ENCODE peak calls at places on chromosomes 11 and 22, in ten cellular contexts. One of them, this sample, is unnamed.

GRCh38 chr11:45933846-45934579 is 11.6 kb downstream of the LARGE2 start:
- DNase-seq in activated CD4-positive, alpha-beta T cell treated with anti-CD3 and anti-CD28 coated beads, Interleukin-2, amount 50 U/mL, for 1 hour: no peak
- DNase-seq in cardiac muscle cell: no peak
- DNase-seq in uterus: no peak
- DNase-seq in naive thymus-derived CD8-positive, alpha-beta T cell: peak
- DNase-seq in BJ: no peak
- DNase-seq in naive thymus-derived CD4-positive, alpha-beta T cell: no peak
- DNase-seq in kidney tubule cell: no peak
- DNase-seq in NCI-H460: no peak
- DNase-seq in DMS153: no peak
- DNase-seq in this sample: no peak

GRCh38 chr22:38406617-38407016 is 48.4 kb downstream of the KCNJ4 start:
- DNase-seq in naive thymus-derived CD8-positive, alpha-beta T cell: no peak
- DNase-seq in DMS153: no peak
- DNase-seq in uterus: no peak
- DNase-seq in cardiac muscle cell: no peak
- DNase-seq in kidney tubule cell: no peak
- DNase-seq in activated CD4-positive, alpha-beta T cell treated with anti-CD3 and anti-CD28 coated beads, Interleukin-2, amount 50 U/mL, for 1 hour: no peak
- DNase-seq in naive thymus-derived CD4-positive, alpha-beta T cell: no peak
- DNase-seq in NCI-H460: no peak
- DNase-seq in BJ: no peak
- DNase-seq in this sample: no peak

GRCh38 chr11:65491163-65491465 is 7.7 kb upstream of the MALAT1 start:
- DNase-seq in uterus: no peak
- DNase-seq in BJ: no peak
- DNase-seq in activated CD4-positive, alpha-beta T cell treated with anti-CD3 and anti-CD28 coated beads, Interleukin-2, amount 50 U/mL, for 1 hour: no peak
- DNase-seq in DMS153: no peak
- DNase-seq in cardiac muscle cell: no peak
- DNase-seq in NCI-H460: no peak
- DNase-seq in naive thymus-derived CD4-positive, alpha-beta T cell: no peak
- DNase-seq in kidney tubule cell: peak
- DNase-seq in naive thymus-derived CD8-positive, alpha-beta T cell: no peak
- DNase-seq in this sample: no peak

GRCh38 chr11:9535189-9535781 is 38.2 kb upstream of the WEE1 start:
- DNase-seq in naive thymus-derived CD4-positive, alpha-beta T cell: peak
- DNase-seq in naive thymus-derived CD8-positive, alpha-beta T cell: peak
- DNase-seq in BJ: peak
- DNase-seq in NCI-H460: peak
- DNase-seq in uterus: peak
- DNase-seq in activated CD4-positive, alpha-beta T cell treated with anti-CD3 and anti-CD28 coated beads, Interleukin-2, amount 50 U/mL, for 1 hour: peak
- DNase-seq in cardiac muscle cell: peak
- DNase-seq in DMS153: no peak
- DNase-seq in kidney tubule cell: peak
- DNase-seq in this sample: no peak

GRCh38 chr11:73236879-73237278 is 18.8 kb downstream of the P2RY2 start:
- DNase-seq in naive thymus-derived CD4-positive, alpha-beta T cell: no peak
- DNase-seq in DMS153: no peak
- DNase-seq in kidney tubule cell: peak
- DNase-seq in BJ: no peak
- DNase-seq in naive thymus-derived CD8-positive, alpha-beta T cell: no peak
- DNase-seq in cardiac muscle cell: peak
- DNase-seq in activated CD4-positive, alpha-beta T cell treated with anti-CD3 and anti-CD28 coated beads, Interleukin-2, amount 50 U/mL, for 1 hour: peak
- DNase-seq in NCI-H460: peak
- DNase-seq in uterus: no peak
- DNase-seq in this sample: no peak

GRCh38 chr11:68200639-68201038 is 12.5 kb downstream of the KMT5B start:
- DNase-seq in BJ: peak
- DNase-seq in naive thymus-derived CD4-positive, alpha-beta T cell: no peak
- DNase-seq in activated CD4-positive, alpha-beta T cell treated with anti-CD3 and anti-CD28 coated beads, Interleukin-2, amount 50 U/mL, for 1 hour: no peak
- DNase-seq in uterus: no peak
- DNase-seq in cardiac muscle cell: no peak
- DNase-seq in naive thymus-derived CD8-positive, alpha-beta T cell: no peak
- DNase-seq in DMS153: no peak
- DNase-seq in NCI-H460: no peak
- DNase-seq in kidney tubule cell: no peak
- DNase-seq in this sample: no peak

GRCh38 chr22:44364750-44365118 is 52.0 kb upstream of the SHISAL1 start:
- DNase-seq in NCI-H460: no peak
- DNase-seq in naive thymus-derived CD8-positive, alpha-beta T cell: no peak
- DNase-seq in kidney tubule cell: no peak
- DNase-seq in activated CD4-positive, alpha-beta T cell treated with anti-CD3 and anti-CD28 coated beads, Interleukin-2, amount 50 U/mL, for 1 hour: no peak
- DNase-seq in BJ: no peak
- DNase-seq in DMS153: no peak
- DNase-seq in uterus: no peak
- DNase-seq in naive thymus-derived CD4-positive, alpha-beta T cell: no peak
- DNase-seq in cardiac muscle cell: no peak
- DNase-seq in this sample: no peak

GRCh38 chr11:44446341-44446712 is 119.1 kb upstream of the CD82 start:
- DNase-seq in NCI-H460: no peak
- DNase-seq in naive thymus-derived CD4-positive, alpha-beta T cell: no peak
- DNase-seq in naive thymus-derived CD8-positive, alpha-beta T cell: no peak
- DNase-seq in kidney tubule cell: no peak
- DNase-seq in BJ: no peak
- DNase-seq in DMS153: no peak
- DNase-seq in cardiac muscle cell: no peak
- DNase-seq in uterus: no peak
- DNase-seq in activated CD4-positive, alpha-beta T cell treated with anti-CD3 and anti-CD28 coated beads, Interleukin-2, amount 50 U/mL, for 1 hour: no peak
- DNase-seq in this sample: no peak

GRCh38 chr11:65053826-65054503 is 4.4 kb downstream of the NAALADL1 start:
- DNase-seq in kidney tubule cell: no peak
- DNase-seq in naive thymus-derived CD4-positive, alpha-beta T cell: peak
- DNase-seq in DMS153: no peak
- DNase-seq in uterus: no peak
- DNase-seq in activated CD4-positive, alpha-beta T cell treated with anti-CD3 and anti-CD28 coated beads, Interleukin-2, amount 50 U/mL, for 1 hour: peak
- DNase-seq in BJ: no peak
- DNase-seq in naive thymus-derived CD8-positive, alpha-beta T cell: no peak
- DNase-seq in cardiac muscle cell: no peak
- DNase-seq in NCI-H460: no peak
- DNase-seq in this sample: no peak

GRCh38 chr22:43260818-43261217 is 73.9 kb upstream of the TTLL12 start:
- DNase-seq in naive thymus-derived CD4-positive, alpha-beta T cell: no peak
- DNase-seq in DMS153: no peak
- DNase-seq in cardiac muscle cell: no peak
- DNase-seq in NCI-H460: no peak
- DNase-seq in uterus: no peak
- DNase-seq in kidney tubule cell: no peak
- DNase-seq in BJ: no peak
- DNase-seq in activated CD4-positive, alpha-beta T cell treated with anti-CD3 and anti-CD28 coated beads, Interleukin-2, amount 50 U/mL, for 1 hour: no peak
- DNase-seq in naive thymus-derived CD8-positive, alpha-beta T cell: no peak
- DNase-seq in this sample: no peak

GRCh38 chr11:70128435-70128906 is 50.4 kb downstream of the ANO1 start:
- DNase-seq in activated CD4-positive, alpha-beta T cell treated with anti-CD3 and anti-CD28 coated beads, Interleukin-2, amount 50 U/mL, for 1 hour: no peak
- DNase-seq in BJ: no peak
- DNase-seq in naive thymus-derived CD8-positive, alpha-beta T cell: no peak
- DNase-seq in uterus: no peak
- DNase-seq in DMS153: peak
- DNase-seq in kidney tubule cell: peak
- DNase-seq in cardiac muscle cell: no peak
- DNase-seq in naive thymus-derived CD4-positive, alpha-beta T cell: no peak
- DNase-seq in NCI-H460: peak
- DNase-seq in this sample: no peak

GRCh38 chr11:61564936-61565696 is 15.8 kb downstream of the SYT7 start:
- DNase-seq in naive thymus-derived CD4-positive, alpha-beta T cell: no peak
- DNase-seq in BJ: no peak
- DNase-seq in uterus: no peak
- DNase-seq in cardiac muscle cell: no peak
- DNase-seq in naive thymus-derived CD8-positive, alpha-beta T cell: no peak
- DNase-seq in kidney tubule cell: no peak
- DNase-seq in NCI-H460: no peak
- DNase-seq in activated CD4-positive, alpha-beta T cell treated with anti-CD3 and anti-CD28 coated beads, Interleukin-2, amount 50 U/mL, for 1 hour: no peak
- DNase-seq in DMS153: no peak
- DNase-seq in this sample: peak

GRCh38 chr22:50301581-50301991 is 5.9 kb downstream of the PLXNB2 start:
- DNase-seq in kidney tubule cell: no peak
- DNase-seq in activated CD4-positive, alpha-beta T cell treated with anti-CD3 and anti-CD28 coated beads, Interleukin-2, amount 50 U/mL, for 1 hour: no peak
- DNase-seq in NCI-H460: no peak
- DNase-seq in DMS153: no peak
- DNase-seq in naive thymus-derived CD8-positive, alpha-beta T cell: no peak
- DNase-seq in cardiac muscle cell: no peak
- DNase-seq in BJ: no peak
- DNase-seq in naive thymus-derived CD4-positive, alpha-beta T cell: no peak
- DNase-seq in uterus: no peak
- DNase-seq in this sample: no peak

GRCh38 chr22:49086181-49086580 is 741.5 kb downstream of the BRD1 start:
- DNase-seq in uterus: no peak
- DNase-seq in activated CD4-positive, alpha-beta T cell treated with anti-CD3 and anti-CD28 coated beads, Interleukin-2, amount 50 U/mL, for 1 hour: no peak
- DNase-seq in NCI-H460: no peak
- DNase-seq in cardiac muscle cell: no peak
- DNase-seq in BJ: no peak
- DNase-seq in naive thymus-derived CD4-positive, alpha-beta T cell: no peak
- DNase-seq in DMS153: peak
- DNase-seq in naive thymus-derived CD8-positive, alpha-beta T cell: no peak
- DNase-seq in kidney tubule cell: no peak
- DNase-seq in this sample: no peak

GRCh38 chr11:19660076-19660475 is 52.6 kb upstream of the NAV2 start:
- DNase-seq in uterus: no peak
- DNase-seq in DMS153: peak
- DNase-seq in NCI-H460: peak
- DNase-seq in kidney tubule cell: peak
- DNase-seq in BJ: no peak
- DNase-seq in naive thymus-derived CD8-positive, alpha-beta T cell: no peak
- DNase-seq in activated CD4-positive, alpha-beta T cell treated with anti-CD3 and anti-CD28 coated beads, Interleukin-2, amount 50 U/mL, for 1 hour: no peak
- DNase-seq in naive thymus-derived CD4-positive, alpha-beta T cell: no peak
- DNase-seq in cardiac muscle cell: no peak
- DNase-seq in this sample: no peak

GRCh38 chr11:58059011-58059358 is 28.2 kb downstream of the OR6Q1 start:
- DNase-seq in naive thymus-derived CD4-positive, alpha-beta T cell: no peak
- DNase-seq in NCI-H460: no peak
- DNase-seq in cardiac muscle cell: peak
- DNase-seq in kidney tubule cell: peak
- DNase-seq in naive thymus-derived CD8-positive, alpha-beta T cell: no peak
- DNase-seq in uterus: no peak
- DNase-seq in activated CD4-positive, alpha-beta T cell treated with anti-CD3 and anti-CD28 coated beads, Interleukin-2, amount 50 U/mL, for 1 hour: no peak
- DNase-seq in DMS153: no peak
- DNase-seq in BJ: peak
- DNase-seq in this sample: no peak

GRCh38 chr22:25998118-25998775 is 171.0 kb upstream of the SEZ6L start:
- DNase-seq in uterus: no peak
- DNase-seq in activated CD4-positive, alpha-beta T cell treated with anti-CD3 and anti-CD28 coated beads, Interleukin-2, amount 50 U/mL, for 1 hour: no peak
- DNase-seq in kidney tubule cell: no peak
- DNase-seq in NCI-H460: no peak
- DNase-seq in naive thymus-derived CD8-positive, alpha-beta T cell: no peak
- DNase-seq in naive thymus-derived CD4-positive, alpha-beta T cell: no peak
- DNase-seq in BJ: no peak
- DNase-seq in cardiac muscle cell: no peak
- DNase-seq in DMS153: no peak
- DNase-seq in this sample: no peak

GRCh38 chr11:12174145-12175143 is 64.1 kb downstream of the MICAL2 start:
- DNase-seq in cardiac muscle cell: no peak
- DNase-seq in naive thymus-derived CD4-positive, alpha-beta T cell: no peak
- DNase-seq in kidney tubule cell: peak
- DNase-seq in activated CD4-positive, alpha-beta T cell treated with anti-CD3 and anti-CD28 coated beads, Interleukin-2, amount 50 U/mL, for 1 hour: no peak
- DNase-seq in uterus: no peak
- DNase-seq in NCI-H460: no peak
- DNase-seq in DMS153: no peak
- DNase-seq in naive thymus-derived CD8-positive, alpha-beta T cell: no peak
- DNase-seq in BJ: no peak
- DNase-seq in this sample: no peak

GRCh38 chr22:24423519-24424000 is 3.8 kb upstream of the ADORA2A start:
- DNase-seq in activated CD4-positive, alpha-beta T cell treated with anti-CD3 and anti-CD28 coated beads, Interleukin-2, amount 50 U/mL, for 1 hour: peak
- DNase-seq in cardiac muscle cell: peak
- DNase-seq in DMS153: no peak
- DNase-seq in uterus: peak
- DNase-seq in NCI-H460: peak
- DNase-seq in naive thymus-derived CD4-positive, alpha-beta T cell: peak
- DNase-seq in naive thymus-derived CD8-positive, alpha-beta T cell: peak
- DNase-seq in BJ: no peak
- DNase-seq in kidney tubule cell: peak
- DNase-seq in this sample: peak

GRCh38 chr11:36376888-36377758 is 81.0 kb downstream of the PRR5L start:
- DNase-seq in naive thymus-derived CD8-positive, alpha-beta T cell: no peak
- DNase-seq in NCI-H460: no peak
- DNase-seq in BJ: no peak
- DNase-seq in kidney tubule cell: peak
- DNase-seq in activated CD4-positive, alpha-beta T cell treated with anti-CD3 and anti-CD28 coated beads, Interleukin-2, amount 50 U/mL, for 1 hour: peak
- DNase-seq in uterus: peak
- DNase-seq in naive thymus-derived CD4-positive, alpha-beta T cell: peak
- DNase-seq in cardiac muscle cell: peak
- DNase-seq in DMS153: no peak
- DNase-seq in this sample: peak

GRCh38 chr22:39135092-39135896 is 17.2 kb downstream of the CBX7 start:
- DNase-seq in uterus: no peak
- DNase-seq in kidney tubule cell: peak
- DNase-seq in NCI-H460: no peak
- DNase-seq in BJ: no peak
- DNase-seq in naive thymus-derived CD4-positive, alpha-beta T cell: peak
- DNase-seq in DMS153: no peak
- DNase-seq in naive thymus-derived CD8-positive, alpha-beta T cell: no peak
- DNase-seq in cardiac muscle cell: peak
- DNase-seq in activated CD4-positive, alpha-beta T cell treated with anti-CD3 and anti-CD28 coated beads, Interleukin-2, amount 50 U/mL, for 1 hour: peak
- DNase-seq in this sample: no peak

GRCh38 chr11:32433249-32434115 is 1.9 kb downstream of the WT1 start:
- DNase-seq in cardiac muscle cell: no peak
- DNase-seq in DMS153: no peak
- DNase-seq in kidney tubule cell: peak
- DNase-seq in uterus: no peak
- DNase-seq in NCI-H460: no peak
- DNase-seq in naive thymus-derived CD4-positive, alpha-beta T cell: no peak
- DNase-seq in naive thymus-derived CD8-positive, alpha-beta T cell: no peak
- DNase-seq in BJ: no peak
- DNase-seq in activated CD4-positive, alpha-beta T cell treated with anti-CD3 and anti-CD28 coated beads, Interleukin-2, amount 50 U/mL, for 1 hour: no peak
- DNase-seq in this sample: no peak

GRCh38 chr11:66421492-66422205 is 814 bp downstream of the NPAS4 start:
- DNase-seq in activated CD4-positive, alpha-beta T cell treated with anti-CD3 and anti-CD28 coated beads, Interleukin-2, amount 50 U/mL, for 1 hour: peak
- DNase-seq in kidney tubule cell: peak
- DNase-seq in naive thymus-derived CD8-positive, alpha-beta T cell: peak
- DNase-seq in uterus: peak
- DNase-seq in cardiac muscle cell: peak
- DNase-seq in naive thymus-derived CD4-positive, alpha-beta T cell: peak
- DNase-seq in NCI-H460: peak
- DNase-seq in BJ: peak
- DNase-seq in DMS153: no peak
- DNase-seq in this sample: peak

GRCh38 chr11:19849107-19849789 is 136.6 kb downstream of the NAV2 start:
- DNase-seq in activated CD4-positive, alpha-beta T cell treated with anti-CD3 and anti-CD28 coated beads, Interleukin-2, amount 50 U/mL, for 1 hour: no peak
- DNase-seq in naive thymus-derived CD8-positive, alpha-beta T cell: no peak
- DNase-seq in NCI-H460: no peak
- DNase-seq in cardiac muscle cell: peak
- DNase-seq in DMS153: no peak
- DNase-seq in naive thymus-derived CD4-positive, alpha-beta T cell: no peak
- DNase-seq in BJ: no peak
- DNase-seq in uterus: no peak
- DNase-seq in kidney tubule cell: no peak
- DNase-seq in this sample: no peak

GRCh38 chr22:33984211-33984610 is 63.9 kb upstream of the LARGE1 start:
- DNase-seq in naive thymus-derived CD4-positive, alpha-beta T cell: no peak
- DNase-seq in kidney tubule cell: peak
- DNase-seq in activated CD4-positive, alpha-beta T cell treated with anti-CD3 and anti-CD28 coated beads, Interleukin-2, amount 50 U/mL, for 1 hour: no peak
- DNase-seq in NCI-H460: no peak
- DNase-seq in BJ: no peak
- DNase-seq in DMS153: no peak
- DNase-seq in cardiac muscle cell: no peak
- DNase-seq in naive thymus-derived CD8-positive, alpha-beta T cell: no peak
- DNase-seq in uterus: no peak
- DNase-seq in this sample: no peak

GRCh38 chr22:19870153-19871022 is 15.7 kb upstream of the GNB1L start:
- DNase-seq in activated CD4-positive, alpha-beta T cell treated with anti-CD3 and anti-CD28 coated beads, Interleukin-2, amount 50 U/mL, for 1 hour: no peak
- DNase-seq in NCI-H460: no peak
- DNase-seq in naive thymus-derived CD8-positive, alpha-beta T cell: peak
- DNase-seq in cardiac muscle cell: no peak
- DNase-seq in uterus: peak
- DNase-seq in kidney tubule cell: no peak
- DNase-seq in DMS153: no peak
- DNase-seq in naive thymus-derived CD4-positive, alpha-beta T cell: no peak
- DNase-seq in BJ: no peak
- DNase-seq in this sample: no peak

GRCh38 chr22:49763696-49764095 is 64.0 kb downstream of the BRD1 start:
- DNase-seq in activated CD4-positive, alpha-beta T cell treated with anti-CD3 and anti-CD28 coated beads, Interleukin-2, amount 50 U/mL, for 1 hour: no peak
- DNase-seq in cardiac muscle cell: no peak
- DNase-seq in uterus: no peak
- DNase-seq in kidney tubule cell: no peak
- DNase-seq in NCI-H460: no peak
- DNase-seq in naive thymus-derived CD8-positive, alpha-beta T cell: no peak
- DNase-seq in BJ: no peak
- DNase-seq in DMS153: no peak
- DNase-seq in naive thymus-derived CD4-positive, alpha-beta T cell: no peak
- DNase-seq in this sample: no peak

GRCh38 chr11:45108070-45109064 is 38.1 kb upstream of the PRDM11 start:
- DNase-seq in naive thymus-derived CD4-positive, alpha-beta T cell: no peak
- DNase-seq in BJ: no peak
- DNase-seq in uterus: no peak
- DNase-seq in activated CD4-positive, alpha-beta T cell treated with anti-CD3 and anti-CD28 coated beads, Interleukin-2, amount 50 U/mL, for 1 hour: no peak
- DNase-seq in kidney tubule cell: peak
- DNase-seq in DMS153: no peak
- DNase-seq in NCI-H460: no peak
- DNase-seq in cardiac muscle cell: no peak
- DNase-seq in naive thymus-derived CD8-positive, alpha-beta T cell: no peak
- DNase-seq in this sample: no peak

This sample was measured in caudate nucleus.